ENCODE peak calls at places on chromosomes 6 and 20, in five cellular contexts. F is SJCRH30, P is retina, G is GM19239, X is neural crest cell. T is an unnamed sample.
A peak's percentile ranks its signal among the peaks of the same experiment; 100 is the strongest.

GRCh38 chr20:43824279-43824678 is 90.4 kb upstream of the TOX2 start:
- DNase-seq in F (no peak), X (no peak), G (no peak), P (no peak), T (no peak)

GRCh38 chr6:5422321-5422915 is 161.1 kb downstream of the FARS2 start:
- DNase-seq in F (peak; percentile 61), P (peak; percentile 21), X (no peak), G (no peak), T (peak; percentile 45)

GRCh38 chr6:86357877-86358276 is 579.5 kb upstream of the HTR1E start:
- DNase-seq in F (peak; percentile 1), G (no peak), X (peak; percentile 3), P (no peak), T (no peak)

GRCh38 chr6:63660737-63661136 is 25.1 kb downstream of the PHF3 start:
- DNase-seq in X (no peak), F (no peak), P (peak; percentile 34), G (no peak), T (no peak)

GRCh38 chr6:97459986-97460385 is 177.0 kb upstream of the MMS22L start:
- DNase-seq in P (no peak), X (no peak), G (no peak), F (no peak), T (no peak)

GRCh38 chr20:19742974-19743649 is 14.9 kb upstream of the RIN2 start:
- DNase-seq in X (no peak), G (no peak), P (no peak), F (no peak), T (no peak)

GRCh38 chr6:132671295-132671694 is 12.3 kb upstream of the TAAR1 start:
- DNase-seq in P (no peak), G (no peak), X (no peak), F (no peak), T (no peak)

GRCh38 chr20:46642265-46642942 is 8.9 kb downstream of the SLC13A3 start:
- DNase-seq in F (no peak), G (no peak), X (no peak), P (no peak), T (no peak)

GRCh38 chr6:64012351-64013060 is 376.9 kb downstream of the PHF3 start:
- DNase-seq in X (peak; percentile 28), G (no peak), F (peak; percentile 49), P (peak; percentile 65), T (no peak)

GRCh38 chr20:58818585-58819285 is 32.0 kb downstream of the GNAS-AS1 start:
- DNase-seq in F (peak; percentile 97), G (no peak), X (no peak), P (no peak), T (no peak)

GRCh38 chr20:2984956-2985661 is 58.3 kb upstream of the GNRH2 start:
- DNase-seq in F (peak; percentile 25), P (no peak), X (no peak), G (no peak), T (no peak)

GRCh38 chr6:4610256-4610655 is 165.9 kb upstream of the CDYL start:
- DNase-seq in G (no peak), X (no peak), P (peak; percentile 29), F (peak; percentile 39), T (no peak)

GRCh38 chr20:53425930-53426329 is 167.7 kb downstream of the ZNF217 start:
- DNase-seq in G (no peak), F (no peak), P (no peak), X (no peak), T (no peak)

GRCh38 chr20:18154342-18154741 is 16.7 kb downstream of the KAT14 start:
- DNase-seq in G (no peak), F (no peak), P (no peak), X (no peak), T (no peak)

GRCh38 chr20:44467289-44467883 is 8.3 kb upstream of the TTPAL start:
- DNase-seq in G (no peak), X (no peak), P (no peak), F (peak; percentile 20), T (peak; percentile 28)

GRCh38 chr6:71034578-71034977 is 77.7 kb upstream of the B3GAT2 start:
- DNase-seq in F (no peak), P (no peak), X (no peak), G (no peak), T (no peak)

GRCh38 chr6:169530762-169531143 is 171.1 kb downstream of the WDR27 start:
- DNase-seq in F (no peak), X (no peak), P (no peak), G (no peak), T (no peak)

GRCh38 chr6:18386302-18386976 is 711 bp upstream of the RNF144B start:
- DNase-seq in G (no peak), X (no peak), P (no peak), F (no peak), T (no peak)

GRCh38 chr20:56575961-56576360 is 42.9 kb downstream of the FAM209B start:
- DNase-seq in G (no peak), X (no peak), P (no peak), F (no peak), T (no peak)

GRCh38 chr6:11132191-11132590 is 20.7 kb upstream of the ERVFRD-1 start:
- DNase-seq in F (no peak), G (no peak), X (no peak), P (no peak), T (no peak)

GRCh38 chr6:105620878-105621277 is 218.0 kb upstream of the PREP start:
- DNase-seq in F (no peak), P (no peak), X (no peak), G (no peak), T (no peak)

GRCh38 chr6:146790561-146791091 is 191.9 kb downstream of the ADGB start:
- DNase-seq in G (no peak), X (no peak), P (no peak), F (no peak), T (no peak)

GRCh38 chr20:59569305-59569704 is 35.0 kb upstream of the PHACTR3 start:
- DNase-seq in X (no peak), P (no peak), G (no peak), F (no peak), T (no peak)

GRCh38 chr20:5191829-5192569 is 65.2 kb downstream of the CDS2 start:
- DNase-seq in F (peak; percentile 76), P (peak; percentile 67), G (peak; percentile 58), X (no peak), T (peak; percentile 40)

GRCh38 chr6:153032255-153032882 is 29.9 kb upstream of the MTRF1L start:
- DNase-seq in F (peak; percentile 59), X (no peak), G (no peak), P (no peak), T (no peak)

GRCh38 chr6:8066108-8066507 is 1.9 kb upstream of the BLOC1S5 start:
- DNase-seq in P (no peak), F (no peak), G (no peak), X (no peak), T (no peak)

GRCh38 chr6:38310061-38310460 is 329.7 kb downstream of the BTBD9 start:
- DNase-seq in P (no peak), F (peak; percentile 38), G (no peak), X (no peak), T (no peak)

GRCh38 chr6:123808556-123808955 is 4.9 kb downstream of the NKAIN2 start:
- DNase-seq in P (peak; percentile 26), G (no peak), F (no peak), X (no peak), T (no peak)

GRCh38 chr6:157436200-157436943 is 55.4 kb downstream of the ZDHHC14 start:
- DNase-seq in X (no peak), F (no peak), P (peak; percentile 38), G (no peak), T (no peak)